ENCODE peak calls at places on chromosomes 4 and X, in ten cellular contexts. M is aorta; P is psoas muscle; A is suprapubic skin; R is GM23248; L is IMR-90; Q is right atrium auricular region; Y is uterus; I is naive thymus-derived CD4-positive, alpha-beta T cell; F is upper lobe of left lung. O is an unnamed sample.

GRCh38 chrX:40105016-40105790 is 7.4 kb upstream of the BCOR start:
- DNase-seq in L (no peak), Q (no peak), M (peak; percentile 82), F (peak; percentile 92), Y (peak; percentile 41), R (peak; percentile 63), P (peak; percentile 75), A (no peak), I (no peak), O (peak; percentile 30)

GRCh38 chrX:110021180-110022022 is 18.5 kb downstream of the TMEM164 start:
- DNase-seq in Y (no peak), A (no peak), P (no peak), R (peak; percentile 72), I (no peak), F (no peak), Q (no peak), L (peak; percentile 75), M (no peak), O (no peak)

GRCh38 chr4:176376032-176376614 is 56.4 kb downstream of the SPCS3 start:
- DNase-seq in I (no peak), P (no peak), Y (no peak), F (no peak), R (peak; percentile 46), M (no peak), L (peak; percentile 53), A (no peak), Q (no peak), O (no peak)

GRCh38 chr4:139833131-139833930 is 167.7 kb downstream of the MGST2 start:
- DNase-seq in Q (no peak), P (no peak), F (peak; percentile 38), A (no peak), I (no peak), L (no peak), Y (no peak), M (no peak), R (peak; percentile 59), O (no peak)

GRCh38 chrX:109596015-109596414 is 29.0 kb downstream of the KCNE5 start:
- DNase-seq in M (no peak), I (no peak), Y (no peak), F (no peak), R (no peak), Q (no peak), P (no peak), L (no peak), A (no peak), O (no peak)

GRCh38 chr4:133112641-133113040 is 36.5 kb upstream of the PCDH10 start:
- DNase-seq in I (no peak), Y (no peak), F (no peak), A (no peak), R (no peak), Q (no peak), M (no peak), L (no peak), P (no peak), O (no peak)

GRCh38 chrX:19513383-19513782 is 1.9 kb downstream of the MAP3K15 start:
- DNase-seq in I (no peak), M (no peak), A (no peak), Q (no peak), P (no peak), F (no peak), L (peak; percentile 4), Y (no peak), R (no peak), O (no peak)

GRCh38 chr4:139786494-139787354 is 121.1 kb downstream of the MGST2 start:
- DNase-seq in P (no peak), Y (no peak), F (no peak), Q (no peak), R (no peak), L (no peak), A (no peak), I (no peak), M (no peak), O (no peak)

GRCh38 chr4:5051210-5051691 is at the start of gene STK32B:
- DNase-seq in R (peak; percentile 86), Y (peak; percentile 59), Q (peak; percentile 63), F (peak; percentile 89), L (peak; percentile 82), I (no peak), M (peak; percentile 90), P (peak; percentile 79), A (peak; percentile 77), O (peak; percentile 54)

GRCh38 chr4:149997881-149998421 is 80.3 kb upstream of the DCLK2 start:
- DNase-seq in P (no peak), F (no peak), A (no peak), I (no peak), M (no peak), R (peak; percentile 76), L (peak; percentile 60), Q (no peak), Y (no peak), O (peak; percentile 26)

GRCh38 chrX:65522739-65523372 is 11.7 kb downstream of the LAS1L start:
- DNase-seq in R (peak; percentile 62), F (no peak), L (peak; percentile 52), M (no peak), Y (no peak), P (no peak), I (no peak), A (no peak), Q (no peak), O (no peak)

GRCh38 chrX:39755152-39756032 is 342.4 kb downstream of the BCOR start:
- DNase-seq in I (no peak), L (peak; percentile 93), R (peak; percentile 93), M (peak; percentile 94), P (peak; percentile 88), F (peak; percentile 87), Y (peak; percentile 86), A (peak; percentile 88), Q (peak; percentile 93), O (peak; percentile 79)

GRCh38 chr4:142285222-142285583 is 560.9 kb downstream of the INPP4B start:
- DNase-seq in P (no peak), Y (no peak), I (no peak), Q (no peak), L (no peak), R (no peak), F (no peak), A (no peak), M (no peak), O (no peak)

GRCh38 chrX:80335062-80335830 is 85.0 kb upstream of the TENT5D start:
- DNase-seq in Y (peak; percentile 15), I (no peak), M (peak; percentile 79), Q (no peak), R (peak; percentile 21), A (no peak), L (no peak), P (peak; percentile 61), F (peak; percentile 89), O (peak; percentile 84)

GRCh38 chr4:112552668-112553067 is 36.7 kb upstream of the NEUROG2 start:
- DNase-seq in M (no peak), Y (no peak), Q (no peak), P (no peak), F (no peak), R (peak; percentile 82), I (no peak), L (peak; percentile 77), A (no peak), O (no peak)

GRCh38 chrX:39242187-39242586 is 440.9 kb downstream of the MID1IP1 start:
- DNase-seq in F (no peak), Q (no peak), P (no peak), L (no peak), A (no peak), M (no peak), Y (no peak), I (peak; percentile 16), R (peak; percentile 21), O (peak; percentile 24)

DNA sequence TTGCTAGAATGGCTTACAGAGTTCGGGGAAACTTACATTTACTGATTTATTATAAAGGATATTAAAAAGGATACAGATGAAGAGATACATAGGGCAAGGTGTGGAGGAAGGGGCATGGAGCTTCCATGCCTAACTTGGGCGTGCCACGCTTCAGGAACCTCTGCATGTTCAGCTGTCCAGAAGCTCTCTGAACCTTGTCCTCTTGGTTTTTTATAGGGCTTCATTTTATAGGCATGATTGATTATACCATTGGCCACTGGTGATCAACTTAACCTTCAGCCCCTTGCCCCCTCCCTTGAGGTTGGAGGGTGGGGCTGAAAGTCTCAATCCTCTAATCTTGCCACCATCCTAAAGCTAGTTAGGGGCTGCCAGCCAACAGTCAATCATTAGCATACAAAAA is 10.7 kb downstream of the SMAD1 start:
- DNase-seq in P (no peak), F (no peak), Y (no peak), Q (no peak), M (no peak), L (no peak), R (no peak), I (no peak), A (no peak), O (no peak)
- H3K4me1 ChIP-seq in P (peaks cover 50% of the 10 kb centered on the region), F (peaks cover 2% of the 10 kb centered on the region), Y (no peaks in the 10 kb centered on the region), Q (no peaks in the 10 kb centered on the region), M (peaks cover 3% of the 10 kb centered on the region), L (peaks cover 2% of the 10 kb centered on the region), R (no peaks in the 10 kb centered on the region), I (no peaks in the 10 kb centered on the region), A (peaks cover 41% of the 10 kb centered on the region), O (no peaks in the 10 kb centered on the region)

GRCh38 chr4:1826531-1827350 is 29.2 kb downstream of the LETM1 start:
- DNase-seq in A (no peak), L (no peak), P (no peak), F (no peak), I (no peak), M (no peak), R (no peak), Y (no peak), Q (no peak), O (no peak)
- H3K36me3 ChIP-seq in A (peaks cover 70% of the 10 kb centered on the region), L (peaks cover 54% of the 10 kb centered on the region), P (peaks cover 4% of the 10 kb centered on the region), F (peaks cover 69% of the 10 kb centered on the region), I (no peaks in the 10 kb centered on the region), M (peaks cover 11% of the 10 kb centered on the region), R (no peaks in the 10 kb centered on the region), Y (no peaks in the 10 kb centered on the region), Q (peaks cover 64% of the 10 kb centered on the region), O (no peaks in the 10 kb centered on the region)

DNA sequence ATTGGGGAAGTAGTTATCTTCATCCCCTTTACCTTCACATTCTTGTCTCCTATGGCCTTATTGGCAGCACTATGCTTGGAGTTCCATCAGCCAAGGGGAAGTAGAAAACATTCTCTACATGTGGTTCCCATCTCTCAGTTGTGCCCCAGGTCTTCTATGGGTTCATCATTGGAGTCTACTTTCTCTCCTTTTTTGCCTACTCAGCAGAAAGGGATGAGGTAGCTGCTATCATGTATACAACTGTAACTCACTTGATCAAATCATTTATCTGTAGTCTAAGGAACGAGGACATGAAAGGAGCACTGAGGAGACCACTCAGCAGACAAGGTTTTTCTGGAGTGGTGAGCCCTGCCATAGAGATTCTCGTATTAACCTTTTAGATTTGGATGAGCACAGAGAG is 119.0 kb upstream of the OR13H1 start:
- DNase-seq in L (no peak), R (no peak), Y (no peak), P (no peak), I (no peak), M (no peak), Q (no peak), A (no peak), F (no peak), O (no peak)
- H3K4me1 ChIP-seq in L (no peaks in the 10 kb centered on the region), R (no peaks in the 10 kb centered on the region), Y (no peaks in the 10 kb centered on the region), P (no peaks in the 10 kb centered on the region), I (no peaks in the 10 kb centered on the region), M (no peaks in the 10 kb centered on the region), Q (no peaks in the 10 kb centered on the region), A (no peaks in the 10 kb centered on the region), F (no peaks in the 10 kb centered on the region), O (no peaks in the 10 kb centered on the region)

GRCh38 chrX:22999696-23000223 is at the start of gene DDX53:
- DNase-seq in F (peak; percentile 7), P (no peak), Y (no peak), Q (no peak), R (no peak), L (no peak), I (no peak), M (no peak), A (no peak), O (peak; percentile 74)

GRCh38 chrX:23008431-23009099 is 8.8 kb downstream of the DDX53 start:
- DNase-seq in Y (no peak), Q (no peak), M (no peak), F (no peak), I (no peak), L (peak; percentile 39), R (peak; percentile 56), P (no peak), A (no peak), O (no peak)

GRCh38 chrX:23003121-23003520 is 3.4 kb downstream of the DDX53 start:
- DNase-seq in M (no peak), Y (no peak), F (no peak), A (no peak), Q (no peak), L (peak; percentile 53), P (no peak), R (peak; percentile 65), I (no peak), O (no peak)
- H3K36me3 ChIP-seq in M (no peaks in the 10 kb centered on the region), Y (no peaks in the 10 kb centered on the region), F (no peaks in the 10 kb centered on the region), A (no peaks in the 10 kb centered on the region), Q (no peaks in the 10 kb centered on the region), L (no peaks in the 10 kb centered on the region), P (no peaks in the 10 kb centered on the region), R (no peaks in the 10 kb centered on the region), I (no peaks in the 10 kb centered on the region), O (no peaks in the 10 kb centered on the region)